ENCODE peak calls at places on chromosomes 7 and 10, in four cellular contexts. I is IMR-90, C is K562, W is keratinocyte. L is an unnamed sample.

GRCh38 chr7:110186334-110186733 is 904.6 kb upstream of the LRRN3 start:
- DNase-seq in I (no peak), C (no peak), W (no peak), L (no peak)

GRCh38 chr10:79229830-79230562 is 117.3 kb upstream of the PPIF start:
- DNase-seq in I (peak; percentile 46), C (no peak), W (no peak), L (no peak)

GRCh38 chr10:1509003-1509402 is 228.3 kb downstream of the ADARB2 start:
- DNase-seq in I (no peak), C (no peak), W (no peak), L (no peak)

GRCh38 chr10:75400769-75401568 is 595 bp downstream of the ZNF503 start:
- DNase-seq in I (peak; percentile 56), C (no peak), W (no peak), L (peak; percentile 20)

GRCh38 chr7:110358028-110358427 is 732.9 kb upstream of the LRRN3 start:
- DNase-seq in I (peak; percentile 86), C (no peak), W (no peak), L (no peak)

GRCh38 chr10:53598914-53599313 is 826.3 kb upstream of the MBL2 start:
- DNase-seq in I (no peak), C (no peak), W (peak; percentile 25), L (no peak)

GRCh38 chr10:96283351-96283750 is 12.0 kb upstream of the BLNK start:
- DNase-seq in I (no peak), C (no peak), W (no peak), L (no peak)

GRCh38 chr7:135178364-135178763 is 7.9 kb upstream of the CYREN start:
- DNase-seq in I (no peak), C (no peak), W (no peak), L (no peak)

GRCh38 chr10:1609596-1609995 is 127.7 kb downstream of the ADARB2 start:
- DNase-seq in I (no peak), C (no peak), W (no peak), L (no peak)

GRCh38 chr7:91731962-91732361 is 148.5 kb downstream of the MTERF1 start:
- DNase-seq in I (no peak), C (no peak), W (no peak), L (no peak)

GRCh38 chr10:131645756-131646155 is 255.1 kb upstream of the PPP2R2D start:
- DNase-seq in I (no peak), C (no peak), W (no peak), L (no peak)

GRCh38 chr10:23696476-23696875 is 257.6 kb downstream of the OTUD1 start:
- DNase-seq in I (no peak), C (no peak), W (no peak), L (no peak)

GRCh38 chr10:68562666-68563522 is 2.8 kb downstream of the TET1 start:
- DNase-seq in I (peak; percentile 78), C (peak; percentile 67), W (no peak), L (no peak)

DNA sequence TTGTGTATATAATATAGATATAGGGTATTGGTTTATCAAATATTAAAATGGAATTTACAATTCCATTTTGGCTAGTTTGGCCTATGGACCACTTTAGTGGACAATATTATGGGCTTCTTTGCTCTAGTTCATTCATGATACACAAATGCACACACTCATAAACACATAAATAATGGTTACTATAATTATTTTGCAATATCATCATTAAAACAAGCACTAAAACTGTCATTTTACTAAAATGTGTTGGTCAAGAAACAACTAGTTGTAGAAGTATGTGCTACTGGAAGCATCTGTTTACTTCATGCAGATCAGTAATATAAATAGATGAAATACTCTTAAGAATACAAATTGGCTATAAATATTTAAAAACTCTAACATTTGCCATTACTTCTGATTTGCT is 1074.3 kb downstream of the KCNMA1 start:
- DNase-seq in I (no peak), C (no peak), W (no peak), L (no peak)
- H3K9me1 ChIP-seq in I (peaks cover 8% of the 10 kb centered on the region), C (no peaks in the 10 kb centered on the region), W (no peaks in the 10 kb centered on the region), L (no peaks in the 10 kb centered on the region)

DNA sequence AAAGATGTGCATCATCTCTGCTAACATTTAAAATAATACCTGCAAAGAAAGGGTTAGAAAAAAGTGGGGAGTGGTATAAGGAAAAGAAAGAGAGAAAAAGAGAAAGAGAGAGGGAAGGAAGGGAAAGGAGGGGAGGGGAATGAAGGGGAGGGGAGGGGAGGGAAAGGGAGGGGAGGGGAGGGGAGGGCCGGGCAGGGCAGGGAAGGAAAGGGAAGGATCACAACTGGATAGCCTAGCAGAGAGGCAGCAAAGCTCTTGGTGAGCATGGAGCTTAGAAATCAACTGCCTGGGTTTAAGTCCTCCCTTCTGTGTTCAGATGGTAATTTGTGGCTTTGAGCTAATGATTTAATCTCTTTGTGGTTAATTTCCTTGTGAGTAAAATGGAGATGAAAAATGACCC is 5.4 kb upstream of the FAM237B start:
- DNase-seq in I (no peak), C (no peak), W (no peak), L (no peak)
- H3K9me1 ChIP-seq in I (no peaks in the 10 kb centered on the region), C (no peaks in the 10 kb centered on the region), W (no peaks in the 10 kb centered on the region), L (no peaks in the 10 kb centered on the region)

GRCh38 chr7:69091476-69091875 is 506.8 kb upstream of the AUTS2 start:
- DNase-seq in I (no peak), C (no peak), W (no peak), L (no peak)

DNA sequence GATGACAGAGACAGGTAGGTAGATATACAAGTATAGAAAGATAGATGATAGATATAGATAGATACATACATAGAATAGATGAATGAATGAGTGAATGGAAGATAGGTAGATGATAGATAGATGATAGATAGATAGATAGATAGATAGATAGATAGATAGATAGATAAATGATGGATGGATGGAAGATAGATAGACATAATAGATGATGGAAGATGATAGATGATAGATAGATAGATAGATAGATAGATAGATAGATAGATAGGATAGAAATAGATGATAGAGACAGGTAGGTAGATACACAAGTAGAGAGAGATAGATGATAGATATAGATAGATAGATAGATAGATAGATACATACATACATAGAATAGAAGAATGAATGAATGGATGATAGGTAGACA is 510.1 kb upstream of the AUTS2 start:
- DNase-seq in I (no peak), C (no peak), W (no peak), L (no peak)
- H3K9me1 ChIP-seq in I (no peaks in the 10 kb centered on the region), C (no peaks in the 10 kb centered on the region), W (no peaks in the 10 kb centered on the region), L (no peaks in the 10 kb centered on the region)

GRCh38 chr10:15601819-15602218 is 117.9 kb downstream of the ITGA8 start:
- DNase-seq in I (no peak), C (no peak), W (no peak), L (no peak)

GRCh38 chr10:15605740-15606369 is 113.9 kb downstream of the ITGA8 start:
- DNase-seq in I (no peak), C (no peak), W (no peak), L (peak; percentile 5)

GRCh38 chr10:15609291-15609690 is 110.4 kb downstream of the ITGA8 start:
- DNase-seq in I (no peak), C (no peak), W (no peak), L (peak; percentile 6)

GRCh38 chr10:15603446-15604011 is 116.2 kb downstream of the ITGA8 start:
- DNase-seq in I (no peak), C (peak; percentile 37), W (no peak), L (no peak)
- H3K9me1 ChIP-seq in I (no peaks in the 10 kb centered on the region), C (no peaks in the 10 kb centered on the region), W (no peaks in the 10 kb centered on the region), L (no peaks in the 10 kb centered on the region)

GRCh38 chr7:140025814-140026433 is 36.8 kb downstream of the PARP12 start:
- DNase-seq in I (no peak), C (no peak), W (no peak), L (no peak)
- H3K9me1 ChIP-seq in I (peaks cover 12% of the 10 kb centered on the region), C (no peaks in the 10 kb centered on the region), W (no peaks in the 10 kb centered on the region), L (no peaks in the 10 kb centered on the region)

GRCh38 chr7:461453-462172 is 58.0 kb downstream of the PDGFA start:
- DNase-seq in I (no peak), C (no peak), W (no peak), L (peak; percentile 40)
- H3K9me1 ChIP-seq in I (no peaks in the 10 kb centered on the region), C (no peaks in the 10 kb centered on the region), W (no peaks in the 10 kb centered on the region), L (no peaks in the 10 kb centered on the region)

DNA sequence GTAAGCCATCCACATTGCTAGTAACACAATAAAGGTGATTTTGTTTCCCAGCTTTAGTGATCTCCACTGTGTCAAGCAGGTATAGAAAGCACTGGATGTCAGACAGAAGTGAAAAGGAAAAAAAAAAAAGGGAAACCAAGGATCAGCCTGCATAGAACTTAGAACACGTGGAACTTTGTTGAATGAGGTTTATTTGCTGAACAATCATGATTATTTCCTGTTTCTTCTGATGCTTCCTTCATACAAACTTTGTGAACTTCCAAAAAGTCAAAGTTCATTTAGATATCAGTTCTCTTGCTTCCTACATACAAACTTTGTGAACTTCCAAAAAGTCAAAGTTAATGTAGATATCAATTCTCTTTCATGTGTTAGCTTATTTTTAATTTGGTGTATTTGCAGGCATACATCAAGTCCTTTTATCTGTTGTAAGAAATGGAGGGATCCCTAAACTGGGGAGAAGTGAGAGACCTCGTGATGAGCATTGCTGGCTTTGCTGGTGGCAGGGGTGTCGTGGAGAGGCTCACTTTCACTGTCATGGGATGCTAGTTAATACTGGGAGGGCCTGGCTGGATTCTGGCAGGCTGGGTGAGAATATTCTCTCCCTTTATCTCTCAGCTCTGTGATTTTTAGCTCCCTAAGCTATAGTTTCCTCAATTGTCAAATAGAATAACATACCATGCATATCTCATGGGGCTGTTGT is 298.4 kb downstream of the INHBA start:
- DNase-seq in I (no peak), C (no peak), W (no peak), L (no peak)
- H3K9me1 ChIP-seq in I (no peaks in the 10 kb centered on the region), C (no peaks in the 10 kb centered on the region), W (no peaks in the 10 kb centered on the region), L (no peaks in the 10 kb centered on the region)

L was measured in endothelial cell of umbilical vein.